ENCODE peak calls at places on chromosomes 12 and 14, in five cellular contexts. O, E, B, T and P are unnamed samples.
A peak's percentile ranks its signal among the peaks of the same experiment; 100 is the strongest.

GRCh38 chr14:59484611-59485174 is 376 bp downstream of the JKAMP start:
- DNase-seq in O (no peak), E (no peak), B (peak; percentile 83), T (no peak), P (no peak)

GRCh38 chr14:76413962-76414665 is 38.2 kb downstream of the ESRRB start:
- DNase-seq in O (no peak), E (no peak), B (no peak), T (no peak), P (no peak)

GRCh38 chr12:12474471-12474928 is 88.2 kb downstream of the DUSP16 start:
- DNase-seq in O (no peak), E (no peak), B (no peak), T (no peak), P (no peak)

GRCh38 chr12:84131076-84131475 is 781.5 kb downstream of the SLC6A15 start:
- DNase-seq in O (no peak), E (peak; percentile 10), B (no peak), T (peak; percentile 9), P (no peak)

GRCh38 chr14:103857256-103857655 is 9.9 kb upstream of the PPP1R13B start:
- DNase-seq in O (no peak), E (no peak), B (no peak), T (no peak), P (no peak)

GRCh38 chr12:65779946-65780345 is 44.3 kb upstream of the HMGA2 start:
- DNase-seq in O (no peak), E (no peak), B (no peak), T (no peak), P (no peak)

GRCh38 chr14:70905316-70905715 is 1.9 kb upstream of the PCNX1 start:
- DNase-seq in O (no peak), E (no peak), B (no peak), T (peak; percentile 47), P (no peak)

GRCh38 chr12:10392394-10392930 is 2.6 kb upstream of the KLRK1 start:
- DNase-seq in O (peak; percentile 74), E (no peak), B (peak; percentile 12), T (peak; percentile 83), P (no peak)

GRCh38 chr14:65035049-65035448 is 48.4 kb downstream of the FNTB start:
- DNase-seq in O (peak; percentile 36), E (no peak), B (peak; percentile 51), T (no peak), P (no peak)

GRCh38 chr14:22984959-22985658 is 2.8 kb upstream of the AJUBA start:
- DNase-seq in O (no peak), E (no peak), B (no peak), T (no peak), P (no peak)

GRCh38 chr14:95096476-95096875 is 60.9 kb downstream of the DICER1 start:
- DNase-seq in O (no peak), E (no peak), B (no peak), T (no peak), P (no peak)

GRCh38 chr12:52061470-52062166 is 8.2 kb upstream of the ATG101 start:
- DNase-seq in O (no peak), E (no peak), B (peak; percentile 92), T (no peak), P (no peak)

GRCh38 chr12:26704684-26705475 is 128.1 kb downstream of the ITPR2 start:
- DNase-seq in O (no peak), E (no peak), B (peak; percentile 10), T (peak; percentile 21), P (no peak)

GRCh38 chr12:41014643-41015020 is 173.5 kb upstream of the PDZRN4 start:
- DNase-seq in O (no peak), E (no peak), B (no peak), T (no peak), P (no peak)

GRCh38 chr12:58412466-58412865 is 471.1 kb downstream of the ATP23 start:
- DNase-seq in O (no peak), E (no peak), B (no peak), T (no peak), P (no peak)

GRCh38 chr12:89692442-89692841 is 16.2 kb downstream of the ATP2B1 start:
- DNase-seq in O (no peak), E (no peak), B (no peak), T (no peak), P (no peak)

GRCh38 chr14:55746533-55746932 is 166.5 kb downstream of the KTN1 start:
- DNase-seq in O (no peak), E (no peak), B (no peak), T (no peak), P (no peak)

GRCh38 chr12:32125455-32126084 is 18.9 kb downstream of the BICD1 start:
- DNase-seq in O (no peak), E (no peak), B (no peak), T (peak; percentile 68), P (no peak)

GRCh38 chr14:104600141-104600643 is 4.4 kb downstream of the TMEM179 start:
- DNase-seq in O (no peak), E (no peak), B (peak; percentile 59), T (peak; percentile 57), P (no peak)

GRCh38 chr12:1130164-1130563 is 139.1 kb downstream of the ERC1 start:
- DNase-seq in O (peak; percentile 64), E (no peak), B (no peak), T (no peak), P (no peak)

GRCh38 chr14:68730811-68731425 is 61.9 kb downstream of the ZFP36L1 start:
- DNase-seq in O (no peak), E (no peak), B (peak; percentile 73), T (no peak), P (no peak)